ENCODE peak calls at places on chromosome 12, in seven cellular contexts. F, Y, B, C, X, R and G are unnamed samples.

GRCh38 chr12:31118831-31119530 is 45.3 kb downstream of the DDX11 start:
- DNase-seq in X (no peak), C (no peak), F (peak; percentile 45), Y (no peak), B (no peak), R (peak; percentile 72), G (no peak)

GRCh38 chr12:114275937-114276785 is 129.8 kb downstream of the TBX5 start:
- DNase-seq in X (no peak), F (no peak), B (no peak), R (no peak), C (no peak), Y (no peak), G (no peak)

GRCh38 chr12:38771871-38772270 is 133.5 kb downstream of the CPNE8 start:
- DNase-seq in R (no peak), B (no peak), X (no peak), Y (no peak), F (no peak), C (no peak), G (no peak)

GRCh38 chr12:132723015-132723763 is 12.5 kb downstream of the PGAM5 start:
- DNase-seq in X (no peak), Y (no peak), F (no peak), C (no peak), B (no peak), R (no peak), G (no peak)

GRCh38 chr12:105920161-105920684 is 218.5 kb downstream of the NUAK1 start:
- DNase-seq in Y (peak; percentile 61), R (no peak), C (no peak), B (no peak), F (no peak), X (no peak), G (no peak)

GRCh38 chr12:86256169-86256568 is at the start of gene MGAT4C:
- DNase-seq in B (no peak), R (no peak), C (no peak), Y (no peak), X (no peak), F (no peak), G (no peak)

GRCh38 chr12:121590476-121591143 is 9.8 kb upstream of the KDM2B start:
- DNase-seq in B (no peak), R (peak; percentile 49), Y (no peak), C (peak; percentile 58), X (no peak), F (no peak), G (no peak)

GRCh38 chr12:117538926-117539325 is 177.5 kb upstream of the NOS1 start:
- DNase-seq in X (no peak), B (no peak), C (no peak), Y (no peak), R (no peak), F (no peak), G (no peak)

GRCh38 chr12:30989754-30990153 is 63.2 kb downstream of the TSPAN11 start:
- DNase-seq in B (no peak), R (peak; percentile 76), Y (peak; percentile 8), X (no peak), F (no peak), C (no peak), G (no peak)

GRCh38 chr12:127339065-127339464 is 927.9 kb upstream of the TMEM132C start:
- DNase-seq in B (no peak), R (no peak), C (no peak), Y (no peak), F (no peak), X (no peak), G (no peak)

GRCh38 chr12:94266796-94267529 is 118.6 kb downstream of the PLXNC1 start:
- DNase-seq in F (no peak), R (no peak), X (no peak), B (no peak), C (no peak), Y (no peak), G (no peak)

GRCh38 chr12:101940400-101940950 is 63.1 kb downstream of the DRAM1 start:
- DNase-seq in B (no peak), X (no peak), C (no peak), F (no peak), Y (no peak), R (no peak), G (no peak)

GRCh38 chr12:22282283-22282682 is 52.2 kb downstream of the ST8SIA1 start:
- DNase-seq in B (no peak), F (no peak), R (no peak), X (no peak), Y (peak; percentile 73), C (no peak), G (no peak)

GRCh38 chr12:131092911-131093901 is 139.5 kb downstream of the ADGRD1 start:
- DNase-seq in X (peak; percentile 54), R (no peak), Y (no peak), C (peak; percentile 48), B (no peak), F (no peak), G (peak; percentile 35)

GRCh38 chr12:19095869-19096480 is 33.6 kb upstream of the PLEKHA5 start:
- DNase-seq in R (no peak), Y (no peak), F (no peak), C (no peak), X (no peak), B (no peak), G (no peak)

GRCh38 chr12:65891987-65892481 is 67.8 kb downstream of the HMGA2 start:
- DNase-seq in Y (peak; percentile 91), F (peak; percentile 55), C (no peak), X (peak; percentile 94), R (no peak), B (no peak), G (peak; percentile 56)
- TF ChIP-seq POLR2AphosphoS5 in Y (peak; percentile 75), F (peak; percentile 71), C (no peak), X (peak; percentile 85), R (no peak), B (no peak), G (peak; percentile 79)

GRCh38 chr12:47828967-47829482 is 9.3 kb upstream of the HDAC7 start:
- DNase-seq in B (no peak), X (peak; percentile 96), C (no peak), F (peak; percentile 82), Y (peak; percentile 77), R (no peak), G (peak; percentile 92)
- TF ChIP-seq POLR2AphosphoS5 in B (no peak), X (peak; percentile 62), C (no peak), F (peak; percentile 51), Y (no peak), R (no peak), G (peak; percentile 53)

GRCh38 chr12:77401062-77401461 is 335.7 kb upstream of the E2F7 start:
- DNase-seq in X (no peak), C (no peak), R (no peak), Y (no peak), F (no peak), B (no peak), G (no peak)

GRCh38 chr12:77402726-77403125 is 337.4 kb upstream of the E2F7 start:
- DNase-seq in X (no peak), C (no peak), F (no peak), Y (peak; percentile 44), R (no peak), B (no peak), G (no peak)

GRCh38 chr12:77406131-77406905 is 340.9 kb upstream of the E2F7 start:
- DNase-seq in X (no peak), F (no peak), R (no peak), B (no peak), Y (no peak), C (no peak), G (no peak)

DNA sequence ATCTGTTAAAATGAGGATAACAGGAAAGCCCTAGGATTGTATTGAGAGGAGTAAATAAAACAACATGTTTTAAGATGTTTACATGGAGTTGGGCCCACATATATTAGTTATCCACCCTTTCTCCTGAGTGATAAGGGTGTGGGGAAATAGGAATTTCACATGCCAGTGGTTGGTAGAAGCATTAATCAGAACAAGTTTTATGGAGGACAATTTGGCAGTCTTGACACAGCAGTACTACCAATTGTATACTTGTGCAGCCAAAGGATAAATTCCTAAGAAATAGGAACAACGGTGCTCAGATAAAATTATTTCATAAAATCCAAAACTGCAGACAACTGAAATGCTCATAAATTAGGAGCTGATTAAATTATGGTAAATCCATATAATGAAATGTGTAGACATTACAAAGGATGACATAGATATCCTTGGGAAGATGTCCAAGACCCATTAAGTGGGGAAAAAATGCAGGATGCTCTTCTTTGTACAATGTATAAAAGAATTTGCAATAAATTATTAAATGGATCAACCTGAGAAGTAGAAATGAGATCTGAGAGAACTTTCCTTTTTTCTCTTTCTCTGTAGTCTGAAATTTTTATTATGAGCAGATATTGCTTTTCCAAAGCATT is 336.2 kb upstream of the E2F7 start:
- DNase-seq in B (no peak), R (no peak), F (no peak), C (no peak), X (no peak), Y (no peak), G (no peak)
- TF ChIP-seq POLR2AphosphoS5 in B (no peak), R (no peak), F (no peak), C (no peak), X (no peak), Y (no peak), G (no peak)

DNA sequence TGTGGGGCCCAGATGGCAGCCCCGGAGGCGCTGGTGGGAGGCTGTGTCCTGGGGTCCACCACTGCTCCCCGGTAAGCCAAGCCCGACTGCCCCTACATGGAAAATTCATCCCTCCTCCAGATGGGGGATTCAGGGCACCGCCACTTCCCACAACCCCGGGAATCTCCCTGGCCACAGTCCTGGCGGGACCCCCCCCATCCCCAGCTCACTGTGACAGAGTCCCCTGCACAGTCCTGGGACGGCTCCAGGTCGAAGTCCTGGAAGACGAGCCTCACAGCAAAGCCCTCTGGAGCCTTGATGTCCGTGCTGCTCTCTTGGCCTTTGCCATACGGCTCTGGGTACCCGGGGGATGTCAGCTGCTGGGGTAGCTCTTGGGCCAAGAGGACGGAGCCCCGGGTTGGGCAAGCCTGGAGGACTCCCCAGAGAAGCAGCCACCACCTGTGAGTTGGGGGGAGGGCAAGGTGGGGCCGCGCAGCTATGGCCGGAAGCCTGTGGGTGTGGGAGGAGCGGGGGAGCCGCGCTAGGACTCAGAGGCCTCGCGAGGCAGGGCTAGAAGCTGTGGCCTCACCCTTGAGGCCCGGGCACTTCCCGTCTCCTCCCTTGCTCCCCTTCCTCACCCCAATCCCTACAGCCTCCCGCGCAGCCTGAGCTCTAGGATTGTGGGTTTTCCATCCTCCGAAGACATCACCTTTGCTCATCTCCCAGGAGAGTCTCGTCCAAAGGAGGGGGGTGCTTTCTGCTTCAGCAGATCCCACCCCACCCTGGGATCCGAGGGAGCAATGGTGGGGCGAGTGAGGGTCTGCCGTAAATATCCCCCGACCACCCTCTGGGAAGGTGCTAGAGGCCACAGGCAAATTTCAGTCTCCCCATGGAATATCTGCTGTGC is 729 bp downstream of the C1RL start:
- DNase-seq in Y (peak; percentile 28), B (peak; percentile 90), C (peak; percentile 88), R (peak; percentile 83), F (peak; percentile 79), X (peak; percentile 91), G (peak; percentile 70)
- TF ChIP-seq POLR2AphosphoS5 in Y (peak; percentile 65), B (peak; percentile 94), C (peak; percentile 97), R (peak; percentile 55), F (peak; percentile 6), X (peak; percentile 67), G (peak; percentile 15)